ENCODE peak calls at places on chromosomes 12 and 14, in six cellular contexts. Z, J, P, W, L and Q are unnamed samples.

GRCh38 chr12:42260518-42260917 is 22.5 kb upstream of the YAF2 start:
- DNase-seq in J (no peak), W (no peak), Z (no peak), P (no peak), L (no peak), Q (no peak)

GRCh38 chr12:12010277-12011031 is 60.3 kb upstream of the BCL2L14 start:
- DNase-seq in J (no peak), P (no peak), L (peak), W (peak), Z (peak), Q (no peak)

GRCh38 chr14:21367582-21368144 is 16.2 kb downstream of the SUPT16H start:
- DNase-seq in P (no peak), L (no peak), W (no peak), Z (no peak), J (no peak), Q (no peak)

GRCh38 chr14:58282925-58283593 is 15.3 kb upstream of the ARID4A start:
- DNase-seq in W (no peak), P (no peak), J (no peak), L (no peak), Z (no peak), Q (no peak)

GRCh38 chr12:49043856-49044258 is 16.7 kb downstream of the KMT2D start:
- DNase-seq in P (peak), J (peak), W (no peak), L (peak), Z (peak), Q (peak)

GRCh38 chr14:103625361-103626095 is 3.5 kb upstream of the KLC1 start:
- DNase-seq in P (no peak), W (no peak), L (no peak), Z (peak), J (peak), Q (no peak)

GRCh38 chr14:35331605-35332516 is 39.7 kb downstream of the PSMA6 start:
- DNase-seq in J (no peak), P (no peak), W (peak), Z (no peak), L (no peak), Q (no peak)

GRCh38 chr14:96953443-96953842 is 156.3 kb downstream of the VRK1 start:
- DNase-seq in P (no peak), W (no peak), Z (no peak), L (no peak), J (no peak), Q (no peak)

GRCh38 chr12:98401427-98401826 is 114.0 kb upstream of the TMPO start:
- DNase-seq in L (no peak), Z (no peak), P (no peak), W (no peak), J (no peak), Q (peak)

GRCh38 chr12:77382096-77382742 is 316.9 kb upstream of the E2F7 start:
- DNase-seq in L (no peak), Z (no peak), P (no peak), W (no peak), J (no peak), Q (no peak)

GRCh38 chr12:1054103-1054838 is 63.2 kb downstream of the ERC1 start:
- DNase-seq in L (no peak), P (no peak), Z (no peak), W (no peak), J (no peak), Q (peak)

GRCh38 chr12:81530352-81530751 is 228.8 kb downstream of the PPFIA2 start:
- DNase-seq in W (no peak), J (no peak), P (no peak), Z (no peak), L (no peak), Q (no peak)

GRCh38 chr12:128387811-128388422 is 120.9 kb downstream of the TMEM132C start:
- DNase-seq in Z (no peak), J (no peak), L (no peak), W (no peak), P (no peak), Q (no peak)

GRCh38 chr14:65866906-65867305 is 454.4 kb downstream of the FUT8 start:
- DNase-seq in W (no peak), P (no peak), L (no peak), J (no peak), Z (no peak), Q (no peak)

GRCh38 chr12:14997998-14998397 is 25.2 kb downstream of the PDE6H start:
- DNase-seq in W (no peak), J (no peak), Z (no peak), P (no peak), L (no peak), Q (no peak)

GRCh38 chr12:10503460-10503859 is 2.2 kb upstream of the EIF2S3B start:
- DNase-seq in Z (no peak), W (no peak), J (no peak), P (no peak), L (no peak), Q (no peak)

GRCh38 chr14:60705100-60705499 is 19.1 kb downstream of the SIX4 start:
- DNase-seq in L (no peak), Z (no peak), W (no peak), P (no peak), J (no peak), Q (no peak)

GRCh38 chr12:91778938-91779400 is 366.7 kb downstream of the BTG1 start:
- DNase-seq in Z (peak), W (peak), P (no peak), L (no peak), J (no peak), Q (no peak)

GRCh38 chr14:68663385-68664076 is 129.3 kb downstream of the ZFP36L1 start:
- DNase-seq in W (no peak), P (no peak), L (no peak), J (no peak), Z (peak), Q (no peak)

GRCh38 chr14:33931439-33931838 is 19.4 kb downstream of the EGLN3 start:
- DNase-seq in J (no peak), W (no peak), Z (no peak), P (no peak), L (no peak), Q (no peak)

GRCh38 chr14:33120341-33120740 is 181.7 kb downstream of the NPAS3 start:
- DNase-seq in L (no peak), P (no peak), J (no peak), Z (no peak), W (no peak), Q (no peak)

GRCh38 chr12:29709641-29710040 is 74.1 kb downstream of the TMTC1 start:
- DNase-seq in P (no peak), L (no peak), J (no peak), W (no peak), Z (no peak), Q (no peak)

GRCh38 chr12:51307655-51308593 is 16.1 kb downstream of the BIN2 start:
- DNase-seq in P (no peak), Z (no peak), W (peak), J (no peak), L (no peak), Q (peak)

GRCh38 chr12:23290627-23291330 is 658.7 kb downstream of the SOX5 start:
- DNase-seq in Z (no peak), J (no peak), P (no peak), L (no peak), W (no peak), Q (no peak)

GRCh38 chr14:69671365-69672050 is 60.1 kb downstream of the SUSD6 start:
- DNase-seq in P (no peak), L (no peak), Z (no peak), J (no peak), W (no peak), Q (no peak)

GRCh38 chr12:12716151-12716844 is 870 bp upstream of the CDKN1B start:
- DNase-seq in L (no peak), W (no peak), P (no peak), Z (peak), J (no peak), Q (peak)

GRCh38 chr14:64215978-64216377 is 78.2 kb downstream of the ESR2 start:
- DNase-seq in P (no peak), Z (no peak), L (no peak), J (no peak), W (no peak), Q (no peak)

GRCh38 chr12:117875652-117876491 is 92.9 kb downstream of the KSR2 start:
- DNase-seq in P (no peak), L (peak), J (peak), Z (peak), W (no peak), Q (no peak)

GRCh38 chr12:15693233-15693911 is 95.8 kb downstream of the EPS8 start:
- DNase-seq in Z (no peak), L (no peak), P (no peak), J (no peak), W (no peak), Q (no peak)

GRCh38 chr14:60922050-60922449 is 58.8 kb downstream of the TRMT5 start:
- DNase-seq in P (no peak), J (no peak), L (no peak), Z (no peak), W (no peak), Q (no peak)

GRCh38 chr14:58464652-58465051 is 37.1 kb downstream of the KIAA0586 start:
- DNase-seq in P (no peak), L (no peak), W (no peak), Z (no peak), J (no peak), Q (no peak)

GRCh38 chr14:68397371-68397779 is 395.5 kb downstream of the ZFP36L1 start:
- DNase-seq in Z (no peak), W (no peak), P (no peak), L (peak), J (no peak), Q (no peak)

GRCh38 chr14:104874110-104874531 is 9.1 kb downstream of the CEP170B start:
- DNase-seq in P (no peak), J (no peak), Z (no peak), W (no peak), L (no peak), Q (no peak)

GRCh38 chr12:56004211-56004610 is 7.1 kb downstream of the SUOX start:
- DNase-seq in Z (no peak), W (no peak), J (no peak), P (no peak), L (no peak), Q (no peak)